ENCODE peak calls at places on chromosome 6, in eight cellular contexts. L, Y, J, C, A, N, F and Q are unnamed samples.

GRCh38 chr6:83108378-83108777 is 40.9 kb downstream of the DOP1A start:
- DNase-seq in L (no peak), N (no peak), C (no peak), F (no peak), A (no peak), Y (no peak), J (no peak), Q (no peak)

GRCh38 chr6:116385462-116385807 is 14.7 kb downstream of the DSE start:
- DNase-seq in J (no peak), C (peak), L (peak), N (no peak), F (no peak), Y (no peak), A (no peak), Q (no peak)

GRCh38 chr6:25485820-25486559 is 166.0 kb upstream of the SCGN start:
- DNase-seq in F (no peak), Y (no peak), J (no peak), N (no peak), C (no peak), A (peak), L (no peak), Q (no peak)

GRCh38 chr6:65182681-65183080 is 524.3 kb downstream of the EYS start:
- DNase-seq in C (peak), A (no peak), J (no peak), L (no peak), Y (no peak), F (no peak), N (no peak), Q (no peak)

GRCh38 chr6:7730852-7731251 is 5.0 kb downstream of the BMP6 start:
- DNase-seq in F (peak), A (no peak), N (no peak), Y (no peak), J (no peak), L (no peak), C (peak), Q (no peak)

GRCh38 chr6:107020239-107020638 is 7.8 kb upstream of the MTRES1 start:
- DNase-seq in F (no peak), N (no peak), Y (no peak), A (no peak), L (no peak), J (no peak), C (no peak), Q (no peak)

GRCh38 chr6:33745558-33745957 is 1.1 kb downstream of the IP6K3 start:
- DNase-seq in N (no peak), J (no peak), L (no peak), Y (no peak), F (no peak), C (no peak), A (no peak), Q (no peak)

GRCh38 chr6:162124710-162125435 is 602.7 kb downstream of the PRKN start:
- DNase-seq in Y (no peak), J (no peak), L (no peak), A (no peak), N (no peak), C (no peak), F (no peak), Q (no peak)

GRCh38 chr6:93266418-93266817 is 152.9 kb downstream of the EPHA7 start:
- DNase-seq in F (no peak), A (no peak), J (no peak), C (no peak), Y (no peak), L (no peak), N (no peak), Q (no peak)

GRCh38 chr6:26155066-26155925 is 68.1 kb downstream of the HFE start:
- DNase-seq in L (peak), A (no peak), Y (no peak), N (peak), C (peak), F (peak), J (no peak), Q (no peak)

GRCh38 chr6:96878101-96878500 is 19.6 kb downstream of the NDUFAF4 start:
- DNase-seq in J (no peak), L (no peak), C (no peak), F (no peak), N (no peak), A (no peak), Y (no peak), Q (no peak)

GRCh38 chr6:54655162-54655561 is 191.4 kb upstream of the FAM83B start:
- DNase-seq in Y (no peak), F (no peak), L (no peak), C (peak), J (no peak), N (no peak), A (no peak), Q (no peak)

GRCh38 chr6:168376811-168377480 is 57.4 kb upstream of the DACT2 start:
- DNase-seq in J (no peak), A (no peak), Y (no peak), F (no peak), N (peak), C (no peak), L (no peak), Q (no peak)

GRCh38 chr6:88922775-88923548 is 40.5 kb downstream of the RNGTT start:
- DNase-seq in F (no peak), C (no peak), Y (no peak), L (no peak), A (no peak), N (no peak), J (no peak), Q (no peak)

GRCh38 chr6:30213654-30213998 is 420 bp upstream of the TRIM26 start:
- DNase-seq in F (no peak), L (no peak), Y (no peak), A (no peak), J (no peak), C (no peak), N (no peak), Q (no peak)

GRCh38 chr6:53581161-53581560 is 36.3 kb upstream of the GCLC start:
- DNase-seq in A (no peak), L (no peak), C (peak), J (no peak), Y (no peak), F (no peak), N (no peak), Q (no peak)

GRCh38 chr6:154239392-154239791 is 117.2 kb downstream of the IPCEF1 start:
- DNase-seq in C (no peak), A (no peak), Y (peak), F (no peak), J (no peak), L (no peak), N (no peak), Q (no peak)

GRCh38 chr6:21479140-21479539 is 114.4 kb upstream of the SOX4 start:
- DNase-seq in Y (no peak), J (no peak), N (no peak), A (no peak), C (peak), L (no peak), F (no peak), Q (no peak)

GRCh38 chr6:26223677-26224546 is 136.7 kb downstream of the HFE start:
- DNase-seq in A (no peak), C (peak), F (peak), N (peak), L (no peak), Y (no peak), J (peak), Q (no peak)

GRCh38 chr6:148389086-148389485 is 46.4 kb downstream of the SASH1 start:
- DNase-seq in F (no peak), A (no peak), J (no peak), N (no peak), L (no peak), C (no peak), Y (no peak), Q (no peak)

GRCh38 chr6:83853178-83853967 is at the start of gene RIPPLY2:
- DNase-seq in C (no peak), N (peak), Y (peak), A (no peak), L (no peak), J (peak), F (peak), Q (no peak)

GRCh38 chr6:7156666-7157278 is 49.0 kb downstream of the RREB1 start:
- DNase-seq in C (peak), F (no peak), A (no peak), L (no peak), Y (no peak), J (no peak), N (peak), Q (no peak)

GRCh38 chr6:42292002-42292735 is 74.5 kb upstream of the MRPS10 start:
- DNase-seq in Y (no peak), A (no peak), F (peak), L (no peak), C (peak), J (peak), N (no peak), Q (no peak)

GRCh38 chr6:170463101-170463721 is 89.9 kb downstream of the PSMB1 start:
- DNase-seq in A (no peak), N (no peak), F (no peak), J (no peak), Y (no peak), L (no peak), C (no peak), Q (no peak)

GRCh38 chr6:2818593-2818992 is 23.1 kb downstream of the SERPINB1 start:
- DNase-seq in C (peak), Y (no peak), A (no peak), N (no peak), J (no peak), F (no peak), L (no peak), Q (no peak)

GRCh38 chr6:56745081-56745480 is 102.4 kb upstream of the DST start:
- DNase-seq in C (no peak), F (no peak), L (no peak), J (no peak), A (no peak), Y (no peak), N (no peak), Q (no peak)

GRCh38 chr6:11770546-11771466 is 7.8 kb downstream of the ADTRP start:
- DNase-seq in A (peak), C (peak), N (peak), F (peak), L (peak), J (no peak), Y (peak), Q (peak)

GRCh38 chr6:32888576-32888975 is 34.6 kb downstream of the PSMB9 start:
- DNase-seq in L (no peak), J (no peak), Y (no peak), C (no peak), N (no peak), F (no peak), A (no peak), Q (no peak)

GRCh38 chr6:17984822-17985660 is 2.4 kb downstream of the KIF13A start:
- DNase-seq in Y (no peak), F (no peak), C (peak), A (no peak), N (no peak), L (no peak), J (no peak), Q (no peak)

GRCh38 chr6:13655700-13656099 is 40.6 kb downstream of the NOL7 start:
- DNase-seq in J (no peak), C (no peak), N (no peak), F (no peak), A (no peak), Y (no peak), L (no peak), Q (no peak)

GRCh38 chr6:128516514-128516898 is 3.9 kb downstream of the PTPRK start:
- DNase-seq in L (no peak), J (no peak), A (no peak), C (peak), F (peak), N (no peak), Y (no peak), Q (no peak)

GRCh38 chr6:36685198-36685919 is 6.8 kb downstream of the CDKN1A start:
- DNase-seq in A (no peak), Y (no peak), C (no peak), J (no peak), F (no peak), L (no peak), N (no peak), Q (no peak)

GRCh38 chr6:3290501-3291211 is 31.9 kb downstream of the PSMG4 start:
- DNase-seq in L (no peak), J (no peak), F (no peak), A (no peak), Y (no peak), C (no peak), N (no peak), Q (no peak)

GRCh38 chr6:137870744-137871247 is 3.7 kb downstream of the TNFAIP3 start:
- DNase-seq in L (no peak), J (no peak), N (no peak), C (no peak), F (no peak), A (no peak), Y (no peak), Q (no peak)

GRCh38 chr6:137870286-137870685 is 3.2 kb downstream of the TNFAIP3 start:
- DNase-seq in N (no peak), A (no peak), L (no peak), C (no peak), F (no peak), Y (no peak), J (no peak), Q (no peak)

GRCh38 chr6:137869781-137870180 is 2.7 kb downstream of the TNFAIP3 start:
- DNase-seq in A (no peak), J (no peak), F (no peak), N (no peak), Y (no peak), L (no peak), C (no peak), Q (no peak)

GRCh38 chr6:137867685-137868509 is 838 bp downstream of the TNFAIP3 start:
- DNase-seq in J (peak), N (peak), A (no peak), Y (no peak), L (no peak), F (no peak), C (peak), Q (no peak)

GRCh38 chr6:137868721-137869631 is 1.9 kb downstream of the TNFAIP3 start:
- DNase-seq in F (no peak), J (no peak), Y (no peak), L (no peak), C (peak), A (no peak), N (no peak), Q (no peak)
- TF ChIP-seq CTCF in F (no peak), J (peak), Y (peak), L (no peak), C (peak), A (no peak), N (no peak), Q (no peak)

GRCh38 chr6:71419217-71419953 is 130.8 kb downstream of the OGFRL1 start:
- DNase-seq in Y (no peak), A (no peak), N (no peak), J (no peak), L (peak), F (no peak), C (peak), Q (no peak)

GRCh38 chr6:71414486-71414885 is 125.9 kb downstream of the OGFRL1 start:
- DNase-seq in J (no peak), Y (no peak), N (no peak), L (no peak), C (no peak), A (no peak), F (no peak), Q (no peak)

GRCh38 chr6:71421611-71422010 is 133.0 kb downstream of the OGFRL1 start:
- DNase-seq in L (no peak), A (no peak), F (no peak), C (no peak), Y (no peak), J (no peak), N (no peak), Q (no peak)

GRCh38 chr6:71420693-71421328 is 132.2 kb downstream of the OGFRL1 start:
- DNase-seq in L (peak), C (peak), F (peak), J (peak), Y (peak), N (peak), A (peak), Q (peak)

GRCh38 chr6:71419954-71420692 is 131.5 kb downstream of the OGFRL1 start:
- DNase-seq in N (peak), Y (no peak), J (no peak), L (peak), C (peak), F (no peak), A (no peak), Q (no peak)
- H3K4me3 ChIP-seq in N (peak), Y (peak), J (no peak), L (peak), C (peak), F (peak), A (peak), Q (peak)

DNA sequence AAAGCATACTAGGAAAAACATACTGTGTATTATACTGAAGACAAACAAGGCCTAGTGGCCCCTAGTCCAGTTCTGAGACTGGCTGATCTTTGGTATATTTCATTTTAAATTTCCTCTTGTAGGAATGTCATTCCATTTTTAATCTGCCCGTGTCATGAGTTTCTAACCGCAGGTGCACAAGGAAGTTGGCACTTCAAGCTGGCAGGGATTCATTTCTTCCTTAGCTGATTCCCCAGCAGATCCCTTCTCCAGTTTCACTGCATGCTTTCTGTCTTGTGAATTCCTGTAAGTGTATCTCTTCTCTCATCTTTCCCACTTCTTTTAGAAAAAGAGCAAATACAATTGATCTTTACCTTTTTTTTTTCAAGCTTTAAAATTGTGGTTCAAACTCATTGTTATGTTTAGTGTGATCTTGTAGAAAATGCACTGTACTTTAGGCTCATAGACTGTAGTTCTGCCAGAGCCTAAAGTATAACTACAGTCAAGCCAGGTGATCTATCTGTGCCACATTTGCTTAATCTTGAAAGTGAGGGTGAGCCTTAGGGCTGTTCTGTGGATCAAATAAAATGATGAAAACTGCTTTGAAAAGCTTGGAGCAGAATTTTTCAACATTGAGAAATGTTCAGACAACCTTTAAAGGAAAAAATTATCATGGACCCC is 37.0 kb downstream of the RNF217 start:
- DNase-seq in N (no peak), A (no peak), L (peak), Y (no peak), J (no peak), F (no peak), C (peak), Q (no peak)
- H3K27ac ChIP-seq in N (no peak), A (no peak), L (peak), Y (peak), J (no peak), F (peak), C (no peak), Q (no peak)

DNA sequence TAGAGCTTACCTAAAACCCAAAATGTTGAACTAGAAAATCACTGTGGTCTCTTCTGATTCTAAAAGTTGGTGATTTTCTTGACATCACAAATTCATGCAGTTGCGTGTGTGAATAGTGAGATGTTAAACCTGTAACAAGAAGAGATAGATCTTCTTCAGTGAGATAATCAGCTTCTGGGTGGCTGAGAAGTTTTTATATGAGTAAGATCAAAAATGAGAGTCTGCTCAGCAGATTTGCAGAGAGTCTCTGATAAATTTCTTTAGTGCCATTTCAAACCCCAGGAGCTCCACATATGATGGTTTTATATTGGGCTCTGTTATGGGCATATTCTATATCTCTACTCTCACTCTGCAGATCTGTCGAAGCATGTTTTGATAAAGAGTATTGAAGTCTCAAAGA is 185.4 kb downstream of the ZFAND3 start:
- DNase-seq in A (no peak), J (no peak), L (no peak), Y (no peak), F (no peak), C (no peak), N (no peak), Q (no peak)
- TF ChIP-seq CTCF in A (no peak), J (no peak), L (no peak), Y (no peak), F (no peak), C (no peak), N (no peak), Q (no peak)

DNA sequence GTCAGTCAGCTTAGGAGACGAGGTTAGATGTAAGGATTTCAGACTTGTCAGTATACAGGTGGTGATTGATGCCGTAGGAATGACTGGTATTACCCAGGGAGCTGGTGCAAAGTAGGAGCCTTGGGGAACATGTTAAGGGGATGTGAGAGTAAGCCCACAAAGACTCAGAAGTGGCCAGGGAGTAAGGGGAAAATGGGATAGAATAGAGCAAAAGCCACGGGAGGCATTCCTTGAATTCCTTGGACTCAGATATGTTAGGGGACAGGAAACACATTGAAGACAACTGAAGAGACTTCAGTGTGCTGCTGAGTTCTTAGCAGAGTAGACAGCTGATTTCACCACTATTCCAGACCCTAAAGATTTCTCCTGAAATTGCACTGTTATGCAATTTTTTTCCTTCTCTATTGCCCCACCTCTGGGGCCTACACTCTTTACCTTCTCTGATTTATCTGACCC is 1.2 kb upstream of the ACAT2 start:
- DNase-seq in Y (no peak), N (no peak), C (peak), J (no peak), A (no peak), L (no peak), F (peak), Q (no peak)
- H3K4me3 ChIP-seq in Y (peak), N (peak), C (peak), J (no peak), A (no peak), L (no peak), F (peak), Q (peak)

DNA sequence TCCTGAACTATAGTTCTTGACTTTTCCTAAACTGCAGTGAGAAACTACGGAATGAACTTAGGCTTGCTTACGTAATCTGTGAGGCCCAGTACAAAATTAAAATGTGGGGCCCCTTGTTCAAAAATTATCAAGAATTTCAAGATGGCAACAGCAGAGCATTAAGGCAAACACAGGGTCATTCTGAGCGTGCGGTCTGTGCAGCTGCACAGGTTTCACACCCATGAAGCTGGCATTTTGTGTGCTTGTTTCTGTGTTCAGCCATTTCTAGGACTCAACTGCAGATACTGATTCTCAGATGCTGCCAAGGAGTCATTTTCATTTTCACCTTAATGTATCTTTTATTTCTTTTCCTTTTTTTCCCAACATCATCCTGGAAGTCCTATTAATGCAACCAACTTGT is 49.6 kb upstream of the HBS1L start:
- DNase-seq in F (no peak), A (no peak), C (no peak), L (no peak), Y (no peak), N (no peak), J (no peak), Q (no peak)
- H3K27ac ChIP-seq in F (no peak), A (no peak), C (no peak), L (no peak), Y (no peak), N (no peak), J (peak), Q (no peak)